ENCODE peak calls at places on chromosome 19, in ten cellular contexts. B is A549; E is tibial nerve; X is stromal cell of bone marrow; C is activated CD4-positive, alpha-beta T cell treated with anti-CD3 and anti-CD28 coated beads, Interleukin-2, amount 50 U/mL, for 4 hours; A is activated CD8-positive, alpha-beta memory T cell treated with anti-CD3 and anti-CD28 coated beads for 48 hours; Q is NCI-H1105; W is glutamatergic neuron; U is dermis blood vessel endothelial cell; S is hypothalamus. O is an unnamed sample.
A peak's percentile ranks its signal among the peaks of the same experiment; 100 is the strongest.

GRCh38 chr19:14977128-14977527 is 2.5 kb downstream of the SLC1A6 start:
- DNase-seq in C (no peak), Q (no peak), U (no peak), S (no peak), A (no peak), E (no peak), X (no peak), B (no peak), W (no peak), O (no peak)

GRCh38 chr19:16897572-16898056 is 8.8 kb downstream of the F2RL3 start:
- DNase-seq in W (no peak), A (no peak), C (no peak), S (no peak), X (no peak), Q (no peak), E (no peak), U (no peak), B (no peak), O (no peak)

GRCh38 chr19:50808856-50809255 is 14.7 kb downstream of the KLK1 start:
- DNase-seq in S (no peak), Q (no peak), U (no peak), C (no peak), B (no peak), X (no peak), E (no peak), A (no peak), W (no peak), O (no peak)

GRCh38 chr19:44113784-44114390 is 688 bp downstream of the ZNF225 start:
- DNase-seq in U (peak; percentile 1), E (no peak), S (no peak), W (no peak), B (no peak), X (no peak), C (no peak), Q (no peak), A (no peak), O (no peak)

GRCh38 chr19:7778081-7778480 is 15.0 kb downstream of the CLEC4M start:
- DNase-seq in S (no peak), U (no peak), X (no peak), B (no peak), A (no peak), Q (no peak), C (no peak), W (no peak), E (no peak), O (no peak)

GRCh38 chr19:37304190-37304883 is 66.6 kb upstream of the ZNF527 start:
- DNase-seq in A (no peak), S (no peak), U (no peak), Q (no peak), E (no peak), B (no peak), W (peak; percentile 69), C (no peak), X (no peak), O (no peak)

GRCh38 chr19:30334841-30335240 is 37.3 kb upstream of the ZNF536 start:
- DNase-seq in A (no peak), S (no peak), C (no peak), B (no peak), W (no peak), E (no peak), Q (no peak), U (no peak), X (no peak), O (no peak)

GRCh38 chr19:48348737-48349136 is 15.0 kb downstream of the TMEM143 start:
- DNase-seq in W (no peak), E (no peak), A (no peak), C (no peak), X (no peak), S (no peak), U (no peak), Q (no peak), B (no peak), O (no peak)

GRCh38 chr19:5487222-5487621 is 32.0 kb downstream of the ZNRF4 start:
- DNase-seq in U (no peak), S (no peak), W (no peak), E (no peak), C (no peak), A (no peak), B (no peak), X (no peak), Q (no peak), O (no peak)

GRCh38 chr19:19034204-19034624 is 811 bp downstream of the ARMC6 start:
- DNase-seq in S (no peak), A (peak; percentile 38), X (peak; percentile 33), U (peak; percentile 75), Q (peak; percentile 55), B (peak; percentile 83), E (no peak), W (peak; percentile 62), C (peak; percentile 68), O (peak; percentile 23)

GRCh38 chr19:2969104-2969504 is 8.3 kb upstream of the TLE6 start:
- DNase-seq in C (no peak), W (no peak), B (no peak), A (no peak), U (peak; percentile 80), X (no peak), E (peak; percentile 48), Q (peak; percentile 87), S (no peak), O (no peak)

GRCh38 chr19:46975011-46975917 is 44.4 kb upstream of the NPAS1 start:
- DNase-seq in B (no peak), S (no peak), Q (no peak), X (no peak), C (no peak), E (no peak), U (peak; percentile 37), A (no peak), W (no peak), O (no peak)

GRCh38 chr19:58350871-58351557 is 2.3 kb downstream of the A1BG start:
- DNase-seq in C (no peak), X (no peak), U (no peak), Q (no peak), E (no peak), B (no peak), W (no peak), A (no peak), S (no peak), O (no peak)

GRCh38 chr19:6233827-6234511 is 45.8 kb downstream of the MLLT1 start:
- DNase-seq in E (no peak), S (no peak), U (peak; percentile 29), W (peak; percentile 35), A (no peak), X (no peak), B (no peak), C (no peak), Q (no peak), O (no peak)

GRCh38 chr19:23420824-23421223 is 25.6 kb upstream of the ZNF91 start:
- DNase-seq in C (no peak), S (no peak), Q (no peak), X (no peak), B (no peak), A (no peak), U (no peak), E (no peak), W (peak; percentile 31), O (no peak)

GRCh38 chr19:1239796-1240737 is 1.5 kb upstream of the ATP5F1D start:
- DNase-seq in W (peak; percentile 95), C (peak; percentile 91), E (peak; percentile 80), U (peak; percentile 96), B (peak; percentile 87), X (peak; percentile 78), S (peak; percentile 66), A (peak; percentile 89), Q (peak; percentile 90), O (peak; percentile 66)

GRCh38 chr19:54164369-54165068 is 5.0 kb upstream of the LENG1 start:
- DNase-seq in E (peak; percentile 36), B (peak; percentile 92), Q (no peak), S (no peak), X (no peak), U (peak; percentile 81), W (peak; percentile 59), A (peak; percentile 44), C (no peak), O (no peak)

GRCh38 chr19:44587863-44588752 is 25.3 kb upstream of the IGSF23 start:
- DNase-seq in X (peak; percentile 66), S (no peak), Q (no peak), U (peak; percentile 73), B (peak; percentile 84), W (no peak), A (peak; percentile 23), C (no peak), E (no peak), O (peak; percentile 96)

GRCh38 chr19:4496304-4496703 is 22.0 kb downstream of the PLIN4 start:
- DNase-seq in U (no peak), X (no peak), S (no peak), Q (no peak), W (no peak), C (no peak), B (no peak), E (no peak), A (no peak), O (no peak)

O was measured in astrocyte of the cerebellum.